ENCODE peak calls at places on chromosomes 11 and 22, in six cellular contexts. One of them, this sample, is unnamed.

GRCh38 chr22:27715078-27715477 is 86.5 kb downstream of the MN1 start:
- DNase-seq in activated CD4-positive, alpha-beta T cell treated with anti-CD3 and anti-CD28 coated beads, Interleukin-2, amount 50 U/mL, for 24 hours: no peak
- DNase-seq in naive thymus-derived CD8-positive, alpha-beta T cell: no peak
- DNase-seq in GM23248: no peak
- DNase-seq in C1 segment of cervical spinal cord: peak
- DNase-seq in psoas muscle: peak
- DNase-seq in this sample: no peak

GRCh38 chr22:36141481-36141880 is 19.1 kb downstream of the APOL3 start:
- DNase-seq in activated CD4-positive, alpha-beta T cell treated with anti-CD3 and anti-CD28 coated beads, Interleukin-2, amount 50 U/mL, for 24 hours: no peak
- DNase-seq in naive thymus-derived CD8-positive, alpha-beta T cell: no peak
- DNase-seq in GM23248: no peak
- DNase-seq in C1 segment of cervical spinal cord: no peak
- DNase-seq in psoas muscle: no peak
- DNase-seq in this sample: no peak

GRCh38 chr11:33094157-33094556 is 54.8 kb downstream of the TCP11L1 start:
- DNase-seq in activated CD4-positive, alpha-beta T cell treated with anti-CD3 and anti-CD28 coated beads, Interleukin-2, amount 50 U/mL, for 24 hours: no peak
- DNase-seq in naive thymus-derived CD8-positive, alpha-beta T cell: no peak
- DNase-seq in GM23248: no peak
- DNase-seq in C1 segment of cervical spinal cord: no peak
- DNase-seq in psoas muscle: no peak
- DNase-seq in this sample: no peak

GRCh38 chr11:122723106-122723505 is 67.6 kb downstream of the UBASH3B start:
- DNase-seq in activated CD4-positive, alpha-beta T cell treated with anti-CD3 and anti-CD28 coated beads, Interleukin-2, amount 50 U/mL, for 24 hours: no peak
- DNase-seq in naive thymus-derived CD8-positive, alpha-beta T cell: no peak
- DNase-seq in GM23248: no peak
- DNase-seq in C1 segment of cervical spinal cord: no peak
- DNase-seq in psoas muscle: no peak
- DNase-seq in this sample: no peak

GRCh38 chr11:26319906-26320305 is 12.0 kb upstream of the ANO3 start:
- DNase-seq in activated CD4-positive, alpha-beta T cell treated with anti-CD3 and anti-CD28 coated beads, Interleukin-2, amount 50 U/mL, for 24 hours: no peak
- DNase-seq in naive thymus-derived CD8-positive, alpha-beta T cell: no peak
- DNase-seq in GM23248: peak
- DNase-seq in C1 segment of cervical spinal cord: no peak
- DNase-seq in psoas muscle: no peak
- DNase-seq in this sample: peak

GRCh38 chr11:116162541-116163230 is 610.1 kb downstream of the BUD13 start:
- DNase-seq in activated CD4-positive, alpha-beta T cell treated with anti-CD3 and anti-CD28 coated beads, Interleukin-2, amount 50 U/mL, for 24 hours: no peak
- DNase-seq in naive thymus-derived CD8-positive, alpha-beta T cell: no peak
- DNase-seq in GM23248: no peak
- DNase-seq in C1 segment of cervical spinal cord: no peak
- DNase-seq in psoas muscle: no peak
- DNase-seq in this sample: peak

GRCh38 chr11:120630100-120630499 is 118.6 kb downstream of the GRIK4 start:
- DNase-seq in activated CD4-positive, alpha-beta T cell treated with anti-CD3 and anti-CD28 coated beads, Interleukin-2, amount 50 U/mL, for 24 hours: no peak
- DNase-seq in naive thymus-derived CD8-positive, alpha-beta T cell: no peak
- DNase-seq in GM23248: no peak
- DNase-seq in C1 segment of cervical spinal cord: no peak
- DNase-seq in psoas muscle: no peak
- DNase-seq in this sample: no peak

GRCh38 chr11:114358711-114359110 is 41.6 kb downstream of the C11orf71 start:
- DNase-seq in activated CD4-positive, alpha-beta T cell treated with anti-CD3 and anti-CD28 coated beads, Interleukin-2, amount 50 U/mL, for 24 hours: no peak
- DNase-seq in naive thymus-derived CD8-positive, alpha-beta T cell: no peak
- DNase-seq in GM23248: peak
- DNase-seq in C1 segment of cervical spinal cord: no peak
- DNase-seq in psoas muscle: no peak
- DNase-seq in this sample: no peak

GRCh38 chr11:69691449-69691848 is 12.4 kb downstream of the FGF19 start:
- DNase-seq in activated CD4-positive, alpha-beta T cell treated with anti-CD3 and anti-CD28 coated beads, Interleukin-2, amount 50 U/mL, for 24 hours: no peak
- DNase-seq in naive thymus-derived CD8-positive, alpha-beta T cell: no peak
- DNase-seq in GM23248: peak
- DNase-seq in C1 segment of cervical spinal cord: no peak
- DNase-seq in psoas muscle: no peak
- DNase-seq in this sample: no peak

GRCh38 chr11:114162719-114163123 is 103.2 kb downstream of the ZBTB16 start:
- DNase-seq in activated CD4-positive, alpha-beta T cell treated with anti-CD3 and anti-CD28 coated beads, Interleukin-2, amount 50 U/mL, for 24 hours: no peak
- DNase-seq in naive thymus-derived CD8-positive, alpha-beta T cell: no peak
- DNase-seq in GM23248: peak
- DNase-seq in C1 segment of cervical spinal cord: peak
- DNase-seq in psoas muscle: peak
- DNase-seq in this sample: no peak

GRCh38 chr11:116994195-116994594 is 104.0 kb downstream of the SIK3 start:
- DNase-seq in activated CD4-positive, alpha-beta T cell treated with anti-CD3 and anti-CD28 coated beads, Interleukin-2, amount 50 U/mL, for 24 hours: no peak
- DNase-seq in naive thymus-derived CD8-positive, alpha-beta T cell: no peak
- DNase-seq in GM23248: no peak
- DNase-seq in C1 segment of cervical spinal cord: no peak
- DNase-seq in psoas muscle: no peak
- DNase-seq in this sample: no peak

GRCh38 chr11:47879259-47880184 is 31.4 kb upstream of the NUP160 start:
- DNase-seq in activated CD4-positive, alpha-beta T cell treated with anti-CD3 and anti-CD28 coated beads, Interleukin-2, amount 50 U/mL, for 24 hours: no peak
- DNase-seq in naive thymus-derived CD8-positive, alpha-beta T cell: no peak
- DNase-seq in GM23248: no peak
- DNase-seq in C1 segment of cervical spinal cord: no peak
- DNase-seq in psoas muscle: no peak
- DNase-seq in this sample: no peak

GRCh38 chr11:132718711-132719641 is 813.3 kb downstream of the OPCML start:
- DNase-seq in activated CD4-positive, alpha-beta T cell treated with anti-CD3 and anti-CD28 coated beads, Interleukin-2, amount 50 U/mL, for 24 hours: peak
- DNase-seq in naive thymus-derived CD8-positive, alpha-beta T cell: peak
- DNase-seq in GM23248: peak
- DNase-seq in C1 segment of cervical spinal cord: no peak
- DNase-seq in psoas muscle: no peak
- DNase-seq in this sample: no peak

GRCh38 chr11:15735711-15736110 is 620.6 kb downstream of the SOX6 start:
- DNase-seq in activated CD4-positive, alpha-beta T cell treated with anti-CD3 and anti-CD28 coated beads, Interleukin-2, amount 50 U/mL, for 24 hours: no peak
- DNase-seq in naive thymus-derived CD8-positive, alpha-beta T cell: no peak
- DNase-seq in GM23248: no peak
- DNase-seq in C1 segment of cervical spinal cord: no peak
- DNase-seq in psoas muscle: no peak
- DNase-seq in this sample: no peak

GRCh38 chr22:26401726-26402125 is 27.3 kb upstream of the ASPHD2 start:
- DNase-seq in activated CD4-positive, alpha-beta T cell treated with anti-CD3 and anti-CD28 coated beads, Interleukin-2, amount 50 U/mL, for 24 hours: no peak
- DNase-seq in naive thymus-derived CD8-positive, alpha-beta T cell: no peak
- DNase-seq in GM23248: no peak
- DNase-seq in C1 segment of cervical spinal cord: no peak
- DNase-seq in psoas muscle: no peak
- DNase-seq in this sample: no peak

GRCh38 chr11:116720895-116721294 is 51.9 kb downstream of the BUD13 start:
- DNase-seq in activated CD4-positive, alpha-beta T cell treated with anti-CD3 and anti-CD28 coated beads, Interleukin-2, amount 50 U/mL, for 24 hours: no peak
- DNase-seq in naive thymus-derived CD8-positive, alpha-beta T cell: no peak
- DNase-seq in GM23248: no peak
- DNase-seq in C1 segment of cervical spinal cord: no peak
- DNase-seq in psoas muscle: no peak
- DNase-seq in this sample: no peak

GRCh38 chr11:78851883-78852586 is 277.4 kb upstream of the NARS2 start:
- DNase-seq in activated CD4-positive, alpha-beta T cell treated with anti-CD3 and anti-CD28 coated beads, Interleukin-2, amount 50 U/mL, for 24 hours: no peak
- DNase-seq in naive thymus-derived CD8-positive, alpha-beta T cell: no peak
- DNase-seq in GM23248: no peak
- DNase-seq in C1 segment of cervical spinal cord: no peak
- DNase-seq in psoas muscle: peak
- DNase-seq in this sample: no peak

GRCh38 chr11:113296447-113297205 is 17.8 kb upstream of the TTC12 start:
- DNase-seq in activated CD4-positive, alpha-beta T cell treated with anti-CD3 and anti-CD28 coated beads, Interleukin-2, amount 50 U/mL, for 24 hours: no peak
- DNase-seq in naive thymus-derived CD8-positive, alpha-beta T cell: no peak
- DNase-seq in GM23248: no peak
- DNase-seq in C1 segment of cervical spinal cord: no peak
- DNase-seq in psoas muscle: no peak
- DNase-seq in this sample: no peak

GRCh38 chr11:34809191-34810106 is 106.7 kb downstream of the APIP start:
- DNase-seq in activated CD4-positive, alpha-beta T cell treated with anti-CD3 and anti-CD28 coated beads, Interleukin-2, amount 50 U/mL, for 24 hours: no peak
- DNase-seq in naive thymus-derived CD8-positive, alpha-beta T cell: no peak
- DNase-seq in GM23248: peak
- DNase-seq in C1 segment of cervical spinal cord: no peak
- DNase-seq in psoas muscle: no peak
- DNase-seq in this sample: no peak

GRCh38 chr11:68314203-68314885 is 2.0 kb downstream of the LRP5 start:
- DNase-seq in activated CD4-positive, alpha-beta T cell treated with anti-CD3 and anti-CD28 coated beads, Interleukin-2, amount 50 U/mL, for 24 hours: no peak
- DNase-seq in naive thymus-derived CD8-positive, alpha-beta T cell: no peak
- DNase-seq in GM23248: no peak
- DNase-seq in C1 segment of cervical spinal cord: no peak
- DNase-seq in psoas muscle: no peak
- DNase-seq in this sample: no peak

GRCh38 chr11:114416441-114416928 is 16.0 kb downstream of the RBM7 start:
- DNase-seq in activated CD4-positive, alpha-beta T cell treated with anti-CD3 and anti-CD28 coated beads, Interleukin-2, amount 50 U/mL, for 24 hours: no peak
- DNase-seq in naive thymus-derived CD8-positive, alpha-beta T cell: no peak
- DNase-seq in GM23248: peak
- DNase-seq in C1 segment of cervical spinal cord: no peak
- DNase-seq in psoas muscle: no peak
- DNase-seq in this sample: no peak

GRCh38 chr22:41311487-41311886 is 10.2 kb downstream of the ZC3H7B start:
- DNase-seq in activated CD4-positive, alpha-beta T cell treated with anti-CD3 and anti-CD28 coated beads, Interleukin-2, amount 50 U/mL, for 24 hours: no peak
- DNase-seq in naive thymus-derived CD8-positive, alpha-beta T cell: no peak
- DNase-seq in GM23248: no peak
- DNase-seq in C1 segment of cervical spinal cord: no peak
- DNase-seq in psoas muscle: no peak
- DNase-seq in this sample: no peak

GRCh38 chr22:36232715-36233401 is 6.5 kb downstream of the APOL2 start:
- DNase-seq in activated CD4-positive, alpha-beta T cell treated with anti-CD3 and anti-CD28 coated beads, Interleukin-2, amount 50 U/mL, for 24 hours: no peak
- DNase-seq in naive thymus-derived CD8-positive, alpha-beta T cell: no peak
- DNase-seq in GM23248: no peak
- DNase-seq in C1 segment of cervical spinal cord: no peak
- DNase-seq in psoas muscle: no peak
- DNase-seq in this sample: no peak

GRCh38 chr11:27255447-27255828 is 107.6 kb downstream of the CCDC34 start:
- DNase-seq in activated CD4-positive, alpha-beta T cell treated with anti-CD3 and anti-CD28 coated beads, Interleukin-2, amount 50 U/mL, for 24 hours: no peak
- DNase-seq in naive thymus-derived CD8-positive, alpha-beta T cell: no peak
- DNase-seq in GM23248: peak
- DNase-seq in C1 segment of cervical spinal cord: no peak
- DNase-seq in psoas muscle: no peak
- DNase-seq in this sample: no peak

GRCh38 chr11:14566331-14567063 is 46.3 kb upstream of the PSMA1 start:
- DNase-seq in activated CD4-positive, alpha-beta T cell treated with anti-CD3 and anti-CD28 coated beads, Interleukin-2, amount 50 U/mL, for 24 hours: no peak
- DNase-seq in naive thymus-derived CD8-positive, alpha-beta T cell: no peak
- DNase-seq in GM23248: no peak
- DNase-seq in C1 segment of cervical spinal cord: no peak
- DNase-seq in psoas muscle: no peak
- DNase-seq in this sample: no peak

GRCh38 chr22:39219071-39220050 is 25.4 kb downstream of the PDGFB start:
- DNase-seq in activated CD4-positive, alpha-beta T cell treated with anti-CD3 and anti-CD28 coated beads, Interleukin-2, amount 50 U/mL, for 24 hours: no peak
- DNase-seq in naive thymus-derived CD8-positive, alpha-beta T cell: no peak
- DNase-seq in GM23248: no peak
- DNase-seq in C1 segment of cervical spinal cord: no peak
- DNase-seq in psoas muscle: no peak
- DNase-seq in this sample: no peak

GRCh38 chr11:72643547-72643946 is 30.7 kb downstream of the PDE2A start:
- DNase-seq in activated CD4-positive, alpha-beta T cell treated with anti-CD3 and anti-CD28 coated beads, Interleukin-2, amount 50 U/mL, for 24 hours: no peak
- DNase-seq in naive thymus-derived CD8-positive, alpha-beta T cell: no peak
- DNase-seq in GM23248: peak
- DNase-seq in C1 segment of cervical spinal cord: no peak
- DNase-seq in psoas muscle: no peak
- DNase-seq in this sample: no peak

GRCh38 chr22:42697542-42698013 is 23.1 kb downstream of the A4GALT start:
- DNase-seq in activated CD4-positive, alpha-beta T cell treated with anti-CD3 and anti-CD28 coated beads, Interleukin-2, amount 50 U/mL, for 24 hours: no peak
- DNase-seq in naive thymus-derived CD8-positive, alpha-beta T cell: no peak
- DNase-seq in GM23248: peak
- DNase-seq in C1 segment of cervical spinal cord: no peak
- DNase-seq in psoas muscle: peak
- DNase-seq in this sample: peak

GRCh38 chr11:66962247-66962646 is 4.1 kb upstream of the PC start:
- DNase-seq in activated CD4-positive, alpha-beta T cell treated with anti-CD3 and anti-CD28 coated beads, Interleukin-2, amount 50 U/mL, for 24 hours: no peak
- DNase-seq in naive thymus-derived CD8-positive, alpha-beta T cell: no peak
- DNase-seq in GM23248: no peak
- DNase-seq in C1 segment of cervical spinal cord: no peak
- DNase-seq in psoas muscle: peak
- DNase-seq in this sample: no peak

GRCh38 chr11:45880772-45881570 is 4.5 kb upstream of the MAPK8IP1 start:
- DNase-seq in activated CD4-positive, alpha-beta T cell treated with anti-CD3 and anti-CD28 coated beads, Interleukin-2, amount 50 U/mL, for 24 hours: no peak
- DNase-seq in naive thymus-derived CD8-positive, alpha-beta T cell: no peak
- DNase-seq in GM23248: no peak
- DNase-seq in C1 segment of cervical spinal cord: no peak
- DNase-seq in psoas muscle: no peak
- DNase-seq in this sample: no peak

GRCh38 chr22:41094036-41094435 is 1.6 kb downstream of the EP300 start:
- DNase-seq in activated CD4-positive, alpha-beta T cell treated with anti-CD3 and anti-CD28 coated beads, Interleukin-2, amount 50 U/mL, for 24 hours: no peak
- DNase-seq in naive thymus-derived CD8-positive, alpha-beta T cell: no peak
- DNase-seq in GM23248: peak
- DNase-seq in C1 segment of cervical spinal cord: no peak
- DNase-seq in psoas muscle: no peak
- DNase-seq in this sample: no peak

GRCh38 chr22:46090051-46090591 is 60.2 kb upstream of the PPARA start:
- DNase-seq in activated CD4-positive, alpha-beta T cell treated with anti-CD3 and anti-CD28 coated beads, Interleukin-2, amount 50 U/mL, for 24 hours: no peak
- DNase-seq in naive thymus-derived CD8-positive, alpha-beta T cell: no peak
- DNase-seq in GM23248: peak
- DNase-seq in C1 segment of cervical spinal cord: no peak
- DNase-seq in psoas muscle: peak
- DNase-seq in this sample: no peak

GRCh38 chr11:109320595-109320994 is 101.4 kb upstream of the C11orf87 start:
- DNase-seq in activated CD4-positive, alpha-beta T cell treated with anti-CD3 and anti-CD28 coated beads, Interleukin-2, amount 50 U/mL, for 24 hours: no peak
- DNase-seq in naive thymus-derived CD8-positive, alpha-beta T cell: no peak
- DNase-seq in GM23248: peak
- DNase-seq in C1 segment of cervical spinal cord: no peak
- DNase-seq in psoas muscle: no peak
- DNase-seq in this sample: no peak

GRCh38 chr11:129247129-129247528 is 55.0 kb upstream of the ARHGAP32 start:
- DNase-seq in activated CD4-positive, alpha-beta T cell treated with anti-CD3 and anti-CD28 coated beads, Interleukin-2, amount 50 U/mL, for 24 hours: no peak
- DNase-seq in naive thymus-derived CD8-positive, alpha-beta T cell: peak
- DNase-seq in GM23248: peak
- DNase-seq in C1 segment of cervical spinal cord: no peak
- DNase-seq in psoas muscle: no peak
- DNase-seq in this sample: no peak

This sample was measured in iPS-NIHi11.